ENCODE peak calls at places on chromosomes 5 and 9, in seven cellular contexts. One of them, this sample, is unnamed.

GRCh38 chr9:136049451-136050265 is 45.4 kb downstream of the NACC2 start:
- DNase-seq in CD8-positive, alpha-beta memory T cell: no peak
- DNase-seq in activated CD8-positive, alpha-beta memory T cell treated with anti-CD3 and anti-CD28 coated beads, Interleukin-2, amount 50 U/mL, for 4 hours: no peak
- DNase-seq in HTR-8/SVneo: no peak
- DNase-seq in T-helper 1 cell: no peak
- DNase-seq in CD4-positive, alpha-beta memory T cell: no peak
- DNase-seq in fibroblast of mammary gland: no peak
- DNase-seq in this sample: no peak

GRCh38 chr9:82939451-82939850 is 123.5 kb downstream of the RASEF start:
- DNase-seq in activated CD8-positive, alpha-beta memory T cell treated with anti-CD3 and anti-CD28 coated beads, Interleukin-2, amount 50 U/mL, for 4 hours: no peak
- DNase-seq in CD8-positive, alpha-beta memory T cell: no peak
- DNase-seq in HTR-8/SVneo: no peak
- DNase-seq in fibroblast of mammary gland: no peak
- DNase-seq in CD4-positive, alpha-beta memory T cell: no peak
- DNase-seq in T-helper 1 cell: no peak
- DNase-seq in this sample: no peak

GRCh38 chr9:18208166-18209059 is 265.5 kb upstream of the ADAMTSL1 start:
- DNase-seq in activated CD8-positive, alpha-beta memory T cell treated with anti-CD3 and anti-CD28 coated beads, Interleukin-2, amount 50 U/mL, for 4 hours: no peak
- DNase-seq in T-helper 1 cell: no peak
- DNase-seq in CD8-positive, alpha-beta memory T cell: no peak
- DNase-seq in HTR-8/SVneo: peak; percentile 17
- DNase-seq in CD4-positive, alpha-beta memory T cell: no peak
- DNase-seq in fibroblast of mammary gland: peak; percentile 41
- DNase-seq in this sample: no peak

GRCh38 chr9:113963017-113963620 is 87.0 kb downstream of the ZNF618 start:
- DNase-seq in fibroblast of mammary gland: peak; percentile 67
- DNase-seq in CD8-positive, alpha-beta memory T cell: no peak
- DNase-seq in CD4-positive, alpha-beta memory T cell: no peak
- DNase-seq in T-helper 1 cell: peak; percentile 33
- DNase-seq in activated CD8-positive, alpha-beta memory T cell treated with anti-CD3 and anti-CD28 coated beads, Interleukin-2, amount 50 U/mL, for 4 hours: no peak
- DNase-seq in HTR-8/SVneo: peak; percentile 24
- DNase-seq in this sample: no peak

GRCh38 chr5:168047043-168047668 is 244.3 kb upstream of the WWC1 start:
- DNase-seq in CD8-positive, alpha-beta memory T cell: no peak
- DNase-seq in fibroblast of mammary gland: peak; percentile 51
- DNase-seq in HTR-8/SVneo: peak; percentile 71
- DNase-seq in CD4-positive, alpha-beta memory T cell: no peak
- DNase-seq in activated CD8-positive, alpha-beta memory T cell treated with anti-CD3 and anti-CD28 coated beads, Interleukin-2, amount 50 U/mL, for 4 hours: no peak
- DNase-seq in T-helper 1 cell: peak; percentile 2
- DNase-seq in this sample: no peak

GRCh38 chr5:142065273-142065672 is 43.3 kb upstream of the NDFIP1 start:
- DNase-seq in T-helper 1 cell: no peak
- DNase-seq in CD4-positive, alpha-beta memory T cell: no peak
- DNase-seq in fibroblast of mammary gland: no peak
- DNase-seq in activated CD8-positive, alpha-beta memory T cell treated with anti-CD3 and anti-CD28 coated beads, Interleukin-2, amount 50 U/mL, for 4 hours: no peak
- DNase-seq in CD8-positive, alpha-beta memory T cell: no peak
- DNase-seq in HTR-8/SVneo: no peak
- DNase-seq in this sample: no peak

GRCh38 chr5:178590141-178590923 is at the start of gene COL23A1:
- DNase-seq in HTR-8/SVneo: peak; percentile 40
- DNase-seq in fibroblast of mammary gland: peak; percentile 37
- DNase-seq in T-helper 1 cell: peak; percentile 10
- DNase-seq in activated CD8-positive, alpha-beta memory T cell treated with anti-CD3 and anti-CD28 coated beads, Interleukin-2, amount 50 U/mL, for 4 hours: peak; percentile 45
- DNase-seq in CD8-positive, alpha-beta memory T cell: peak; percentile 19
- DNase-seq in CD4-positive, alpha-beta memory T cell: peak; percentile 16
- DNase-seq in this sample: peak; percentile 28

GRCh38 chr9:26163931-26164330 is 485.7 kb upstream of the TUSC1 start:
- DNase-seq in fibroblast of mammary gland: peak; percentile 62
- DNase-seq in activated CD8-positive, alpha-beta memory T cell treated with anti-CD3 and anti-CD28 coated beads, Interleukin-2, amount 50 U/mL, for 4 hours: no peak
- DNase-seq in T-helper 1 cell: no peak
- DNase-seq in CD8-positive, alpha-beta memory T cell: no peak
- DNase-seq in HTR-8/SVneo: no peak
- DNase-seq in CD4-positive, alpha-beta memory T cell: no peak
- DNase-seq in this sample: no peak

GRCh38 chr9:136482046-136482792 is 621 bp downstream of the SEC16A start:
- DNase-seq in CD8-positive, alpha-beta memory T cell: peak; percentile 14
- DNase-seq in activated CD8-positive, alpha-beta memory T cell treated with anti-CD3 and anti-CD28 coated beads, Interleukin-2, amount 50 U/mL, for 4 hours: no peak
- DNase-seq in CD4-positive, alpha-beta memory T cell: peak; percentile 45
- DNase-seq in T-helper 1 cell: peak; percentile 65
- DNase-seq in HTR-8/SVneo: no peak
- DNase-seq in fibroblast of mammary gland: peak; percentile 47
- DNase-seq in this sample: peak; percentile 28

GRCh38 chr5:139684881-139685749 is 37.0 kb downstream of the CXXC5 start:
- DNase-seq in fibroblast of mammary gland: no peak
- DNase-seq in CD4-positive, alpha-beta memory T cell: no peak
- DNase-seq in CD8-positive, alpha-beta memory T cell: no peak
- DNase-seq in T-helper 1 cell: no peak
- DNase-seq in activated CD8-positive, alpha-beta memory T cell treated with anti-CD3 and anti-CD28 coated beads, Interleukin-2, amount 50 U/mL, for 4 hours: no peak
- DNase-seq in HTR-8/SVneo: no peak
- DNase-seq in this sample: no peak

GRCh38 chr9:135526089-135526729 is 5.0 kb downstream of the LCN1 start:
- DNase-seq in activated CD8-positive, alpha-beta memory T cell treated with anti-CD3 and anti-CD28 coated beads, Interleukin-2, amount 50 U/mL, for 4 hours: no peak
- DNase-seq in fibroblast of mammary gland: no peak
- DNase-seq in CD8-positive, alpha-beta memory T cell: no peak
- DNase-seq in HTR-8/SVneo: no peak
- DNase-seq in T-helper 1 cell: no peak
- DNase-seq in CD4-positive, alpha-beta memory T cell: no peak
- DNase-seq in this sample: no peak

GRCh38 chr9:127112056-127112455 is 10.4 kb downstream of the ANGPTL2 start:
- DNase-seq in CD4-positive, alpha-beta memory T cell: no peak
- DNase-seq in activated CD8-positive, alpha-beta memory T cell treated with anti-CD3 and anti-CD28 coated beads, Interleukin-2, amount 50 U/mL, for 4 hours: no peak
- DNase-seq in CD8-positive, alpha-beta memory T cell: no peak
- DNase-seq in T-helper 1 cell: no peak
- DNase-seq in fibroblast of mammary gland: no peak
- DNase-seq in HTR-8/SVneo: no peak
- DNase-seq in this sample: no peak

GRCh38 chr5:165573445-165573844 is 2068.0 kb downstream of the MAT2B start:
- DNase-seq in CD4-positive, alpha-beta memory T cell: no peak
- DNase-seq in HTR-8/SVneo: no peak
- DNase-seq in CD8-positive, alpha-beta memory T cell: no peak
- DNase-seq in activated CD8-positive, alpha-beta memory T cell treated with anti-CD3 and anti-CD28 coated beads, Interleukin-2, amount 50 U/mL, for 4 hours: no peak
- DNase-seq in fibroblast of mammary gland: peak; percentile 23
- DNase-seq in T-helper 1 cell: no peak
- DNase-seq in this sample: no peak

GRCh38 chr5:111829701-111830100 is 72.7 kb upstream of the NREP start:
- DNase-seq in CD8-positive, alpha-beta memory T cell: no peak
- DNase-seq in CD4-positive, alpha-beta memory T cell: no peak
- DNase-seq in fibroblast of mammary gland: peak; percentile 94
- DNase-seq in activated CD8-positive, alpha-beta memory T cell treated with anti-CD3 and anti-CD28 coated beads, Interleukin-2, amount 50 U/mL, for 4 hours: no peak
- DNase-seq in HTR-8/SVneo: peak; percentile 10
- DNase-seq in T-helper 1 cell: no peak
- DNase-seq in this sample: no peak

GRCh38 chr5:176884571-176884890 is 14.6 kb downstream of the HK3 start:
- DNase-seq in fibroblast of mammary gland: no peak
- DNase-seq in HTR-8/SVneo: no peak
- DNase-seq in CD4-positive, alpha-beta memory T cell: no peak
- DNase-seq in CD8-positive, alpha-beta memory T cell: no peak
- DNase-seq in activated CD8-positive, alpha-beta memory T cell treated with anti-CD3 and anti-CD28 coated beads, Interleukin-2, amount 50 U/mL, for 4 hours: no peak
- DNase-seq in T-helper 1 cell: no peak
- DNase-seq in this sample: no peak

GRCh38 chr5:158856794-158857193 is 242.9 kb downstream of the EBF1 start:
- DNase-seq in CD4-positive, alpha-beta memory T cell: peak; percentile 18
- DNase-seq in activated CD8-positive, alpha-beta memory T cell treated with anti-CD3 and anti-CD28 coated beads, Interleukin-2, amount 50 U/mL, for 4 hours: no peak
- DNase-seq in fibroblast of mammary gland: no peak
- DNase-seq in T-helper 1 cell: no peak
- DNase-seq in CD8-positive, alpha-beta memory T cell: no peak
- DNase-seq in HTR-8/SVneo: no peak
- DNase-seq in this sample: no peak

GRCh38 chr9:121266906-121267650 is 884 bp upstream of the GSN start:
- DNase-seq in CD8-positive, alpha-beta memory T cell: no peak
- DNase-seq in CD4-positive, alpha-beta memory T cell: no peak
- DNase-seq in activated CD8-positive, alpha-beta memory T cell treated with anti-CD3 and anti-CD28 coated beads, Interleukin-2, amount 50 U/mL, for 4 hours: no peak
- DNase-seq in T-helper 1 cell: no peak
- DNase-seq in fibroblast of mammary gland: no peak
- DNase-seq in HTR-8/SVneo: no peak
- DNase-seq in this sample: no peak

GRCh38 chr9:133508046-133508445 is 16.7 kb downstream of the MYMK start:
- DNase-seq in fibroblast of mammary gland: no peak
- DNase-seq in T-helper 1 cell: no peak
- DNase-seq in HTR-8/SVneo: no peak
- DNase-seq in activated CD8-positive, alpha-beta memory T cell treated with anti-CD3 and anti-CD28 coated beads, Interleukin-2, amount 50 U/mL, for 4 hours: no peak
- DNase-seq in CD4-positive, alpha-beta memory T cell: no peak
- DNase-seq in CD8-positive, alpha-beta memory T cell: no peak
- DNase-seq in this sample: no peak

GRCh38 chr9:135965124-135965756 is 4.1 kb upstream of the UBAC1 start:
- DNase-seq in fibroblast of mammary gland: no peak
- DNase-seq in activated CD8-positive, alpha-beta memory T cell treated with anti-CD3 and anti-CD28 coated beads, Interleukin-2, amount 50 U/mL, for 4 hours: no peak
- DNase-seq in CD4-positive, alpha-beta memory T cell: no peak
- DNase-seq in T-helper 1 cell: no peak
- DNase-seq in HTR-8/SVneo: no peak
- DNase-seq in CD8-positive, alpha-beta memory T cell: no peak
- DNase-seq in this sample: no peak

GRCh38 chr9:95522871-95523370 is 6.2 kb upstream of the PTCH1 start:
- DNase-seq in HTR-8/SVneo: no peak
- DNase-seq in CD4-positive, alpha-beta memory T cell: no peak
- DNase-seq in activated CD8-positive, alpha-beta memory T cell treated with anti-CD3 and anti-CD28 coated beads, Interleukin-2, amount 50 U/mL, for 4 hours: no peak
- DNase-seq in T-helper 1 cell: no peak
- DNase-seq in fibroblast of mammary gland: no peak
- DNase-seq in CD8-positive, alpha-beta memory T cell: no peak
- DNase-seq in this sample: no peak

GRCh38 chr9:130453487-130453886 is 8.7 kb downstream of the ASS1 start:
- DNase-seq in CD8-positive, alpha-beta memory T cell: no peak
- DNase-seq in activated CD8-positive, alpha-beta memory T cell treated with anti-CD3 and anti-CD28 coated beads, Interleukin-2, amount 50 U/mL, for 4 hours: no peak
- DNase-seq in T-helper 1 cell: no peak
- DNase-seq in HTR-8/SVneo: peak; percentile 41
- DNase-seq in CD4-positive, alpha-beta memory T cell: no peak
- DNase-seq in fibroblast of mammary gland: peak; percentile 14
- DNase-seq in this sample: no peak

GRCh38 chr5:32108167-32108566 is 66.0 kb downstream of the GOLPH3 start:
- DNase-seq in fibroblast of mammary gland: no peak
- DNase-seq in T-helper 1 cell: no peak
- DNase-seq in CD8-positive, alpha-beta memory T cell: no peak
- DNase-seq in activated CD8-positive, alpha-beta memory T cell treated with anti-CD3 and anti-CD28 coated beads, Interleukin-2, amount 50 U/mL, for 4 hours: no peak
- DNase-seq in CD4-positive, alpha-beta memory T cell: no peak
- DNase-seq in HTR-8/SVneo: no peak
- DNase-seq in this sample: no peak

GRCh38 chr5:139838381-139839197 is 43.0 kb downstream of the PSD2 start:
- DNase-seq in T-helper 1 cell: no peak
- DNase-seq in CD8-positive, alpha-beta memory T cell: no peak
- DNase-seq in HTR-8/SVneo: no peak
- DNase-seq in activated CD8-positive, alpha-beta memory T cell treated with anti-CD3 and anti-CD28 coated beads, Interleukin-2, amount 50 U/mL, for 4 hours: no peak
- DNase-seq in fibroblast of mammary gland: no peak
- DNase-seq in CD4-positive, alpha-beta memory T cell: no peak
- DNase-seq in this sample: no peak

GRCh38 chr5:7857918-7858632 is 7.1 kb upstream of the CFAP90 start:
- DNase-seq in CD4-positive, alpha-beta memory T cell: no peak
- DNase-seq in activated CD8-positive, alpha-beta memory T cell treated with anti-CD3 and anti-CD28 coated beads, Interleukin-2, amount 50 U/mL, for 4 hours: no peak
- DNase-seq in fibroblast of mammary gland: no peak
- DNase-seq in CD8-positive, alpha-beta memory T cell: no peak
- DNase-seq in HTR-8/SVneo: no peak
- DNase-seq in T-helper 1 cell: peak; percentile 71
- DNase-seq in this sample: no peak

GRCh38 chr9:80143899-80144298 is 572.1 kb downstream of the TLE4 start:
- DNase-seq in T-helper 1 cell: no peak
- DNase-seq in CD4-positive, alpha-beta memory T cell: no peak
- DNase-seq in activated CD8-positive, alpha-beta memory T cell treated with anti-CD3 and anti-CD28 coated beads, Interleukin-2, amount 50 U/mL, for 4 hours: no peak
- DNase-seq in HTR-8/SVneo: no peak
- DNase-seq in fibroblast of mammary gland: no peak
- DNase-seq in CD8-positive, alpha-beta memory T cell: no peak
- DNase-seq in this sample: no peak

GRCh38 chr5:83718936-83719495 is 1.6 kb downstream of the HAPLN1 start:
- DNase-seq in HTR-8/SVneo: no peak
- DNase-seq in T-helper 1 cell: no peak
- DNase-seq in CD8-positive, alpha-beta memory T cell: no peak
- DNase-seq in CD4-positive, alpha-beta memory T cell: no peak
- DNase-seq in activated CD8-positive, alpha-beta memory T cell treated with anti-CD3 and anti-CD28 coated beads, Interleukin-2, amount 50 U/mL, for 4 hours: no peak
- DNase-seq in fibroblast of mammary gland: no peak
- DNase-seq in this sample: no peak

GRCh38 chr9:37026085-37026935 is 7.8 kb downstream of the PAX5 start:
- DNase-seq in T-helper 1 cell: no peak
- DNase-seq in CD8-positive, alpha-beta memory T cell: no peak
- DNase-seq in activated CD8-positive, alpha-beta memory T cell treated with anti-CD3 and anti-CD28 coated beads, Interleukin-2, amount 50 U/mL, for 4 hours: no peak
- DNase-seq in CD4-positive, alpha-beta memory T cell: no peak
- DNase-seq in HTR-8/SVneo: no peak
- DNase-seq in fibroblast of mammary gland: no peak
- DNase-seq in this sample: no peak

GRCh38 chr5:125093776-125094175 is 347.3 kb upstream of the ZNF608 start:
- DNase-seq in fibroblast of mammary gland: peak; percentile 83
- DNase-seq in HTR-8/SVneo: peak; percentile 42
- DNase-seq in activated CD8-positive, alpha-beta memory T cell treated with anti-CD3 and anti-CD28 coated beads, Interleukin-2, amount 50 U/mL, for 4 hours: no peak
- DNase-seq in CD8-positive, alpha-beta memory T cell: no peak
- DNase-seq in CD4-positive, alpha-beta memory T cell: no peak
- DNase-seq in T-helper 1 cell: no peak
- DNase-seq in this sample: no peak

GRCh38 chr5:139058121-139058520 is 140.0 kb downstream of the SIL1 start:
- DNase-seq in fibroblast of mammary gland: peak; percentile 66
- DNase-seq in HTR-8/SVneo: no peak
- DNase-seq in CD4-positive, alpha-beta memory T cell: no peak
- DNase-seq in CD8-positive, alpha-beta memory T cell: no peak
- DNase-seq in T-helper 1 cell: no peak
- DNase-seq in activated CD8-positive, alpha-beta memory T cell treated with anti-CD3 and anti-CD28 coated beads, Interleukin-2, amount 50 U/mL, for 4 hours: no peak
- DNase-seq in this sample: no peak

GRCh38 chr5:143613329-143613728 is 198.6 kb upstream of the HMHB1 start:
- DNase-seq in T-helper 1 cell: peak; percentile 49
- DNase-seq in CD8-positive, alpha-beta memory T cell: no peak
- DNase-seq in CD4-positive, alpha-beta memory T cell: no peak
- DNase-seq in activated CD8-positive, alpha-beta memory T cell treated with anti-CD3 and anti-CD28 coated beads, Interleukin-2, amount 50 U/mL, for 4 hours: no peak
- DNase-seq in fibroblast of mammary gland: peak; percentile 49
- DNase-seq in HTR-8/SVneo: no peak
- DNase-seq in this sample: no peak

GRCh38 chr5:29379619-29380018 is 1813.9 kb upstream of the CDH6 start:
- DNase-seq in HTR-8/SVneo: no peak
- DNase-seq in fibroblast of mammary gland: no peak
- DNase-seq in activated CD8-positive, alpha-beta memory T cell treated with anti-CD3 and anti-CD28 coated beads, Interleukin-2, amount 50 U/mL, for 4 hours: no peak
- DNase-seq in CD4-positive, alpha-beta memory T cell: no peak
- DNase-seq in T-helper 1 cell: no peak
- DNase-seq in CD8-positive, alpha-beta memory T cell: no peak
- DNase-seq in this sample: no peak

This sample was measured in effector memory CD8-positive, alpha-beta T cell.